ENCODE peak calls at places on chromosomes 3 and 15, in four cellular contexts. One of them, this sample, is unnamed.

GRCh38 chr3:102791641-102792589 is 357.1 kb downstream of the ZPLD1 start:
- DNase-seq in left lung: no peak
- DNase-seq in uterus: no peak
- DNase-seq in thoracic aorta: no peak
- DNase-seq in this sample: no peak

GRCh38 chr3:22496641-22497040 is 706.5 kb upstream of the UBE2E2 start:
- DNase-seq in uterus: no peak
- DNase-seq in left lung: no peak
- DNase-seq in thoracic aorta: no peak
- DNase-seq in this sample: no peak

GRCh38 chr3:32703491-32703968 is 18.5 kb downstream of the CNOT10 start:
- DNase-seq in uterus: no peak
- DNase-seq in left lung: no peak
- DNase-seq in thoracic aorta: no peak
- DNase-seq in this sample: no peak

GRCh38 chr15:82952156-82953081 is at the start of gene HOMER2:
- DNase-seq in thoracic aorta: no peak
- DNase-seq in left lung: no peak
- DNase-seq in uterus: no peak
- DNase-seq in this sample: peak; percentile 42

GRCh38 chr3:159187706-159188105 is 385.9 kb downstream of the MFSD1 start:
- DNase-seq in uterus: no peak
- DNase-seq in thoracic aorta: no peak
- DNase-seq in left lung: no peak
- DNase-seq in this sample: no peak

GRCh38 chr3:188465311-188465710 is 311.4 kb downstream of the LPP start:
- DNase-seq in thoracic aorta: no peak
- DNase-seq in uterus: no peak
- DNase-seq in left lung: no peak
- DNase-seq in this sample: no peak

GRCh38 chr15:85810075-85810474 is 15.3 kb upstream of the KLHL25 start:
- DNase-seq in left lung: no peak
- DNase-seq in thoracic aorta: no peak
- DNase-seq in uterus: no peak
- DNase-seq in this sample: no peak

GRCh38 chr3:169945313-169945712 is 21.3 kb upstream of the SEC62 start:
- DNase-seq in left lung: peak; percentile 80
- DNase-seq in thoracic aorta: no peak
- DNase-seq in uterus: no peak
- DNase-seq in this sample: no peak

GRCh38 chr15:66588537-66588936 is 22.7 kb upstream of the LCTL start:
- DNase-seq in uterus: no peak
- DNase-seq in thoracic aorta: no peak
- DNase-seq in left lung: no peak
- DNase-seq in this sample: no peak

GRCh38 chr15:64288999-64289398 is 67.0 kb downstream of the CSNK1G1 start:
- DNase-seq in left lung: peak; percentile 64
- DNase-seq in thoracic aorta: no peak
- DNase-seq in uterus: no peak
- DNase-seq in this sample: no peak

GRCh38 chr3:138062626-138063025 is 52.7 kb downstream of the CLDN18 start:
- DNase-seq in left lung: no peak
- DNase-seq in uterus: no peak
- DNase-seq in thoracic aorta: no peak
- DNase-seq in this sample: no peak

GRCh38 chr3:173588547-173588946 is 191.0 kb downstream of the NLGN1 start:
- DNase-seq in uterus: no peak
- DNase-seq in thoracic aorta: no peak
- DNase-seq in left lung: no peak
- DNase-seq in this sample: no peak

GRCh38 chr3:128878556-128879124 is 780 bp upstream of the ACAD9 start:
- DNase-seq in thoracic aorta: no peak
- DNase-seq in left lung: no peak
- DNase-seq in uterus: no peak
- DNase-seq in this sample: peak; percentile 57

GRCh38 chr3:193943200-193943599 is 192.7 kb upstream of the HES1 start:
- DNase-seq in left lung: no peak
- DNase-seq in thoracic aorta: no peak
- DNase-seq in uterus: no peak
- DNase-seq in this sample: no peak

GRCh38 chr3:50961361-50961760 is 286.6 kb downstream of the DOCK3 start:
- DNase-seq in uterus: no peak
- DNase-seq in thoracic aorta: no peak
- DNase-seq in left lung: no peak
- DNase-seq in this sample: no peak

GRCh38 chr3:101203411-101203810 is 117.0 kb downstream of the IMPG2 start:
- DNase-seq in uterus: no peak
- DNase-seq in thoracic aorta: no peak
- DNase-seq in left lung: no peak
- DNase-seq in this sample: no peak

GRCh38 chr3:124701687-124702086 is 28.6 kb upstream of the UMPS start:
- DNase-seq in left lung: no peak
- DNase-seq in uterus: no peak
- DNase-seq in thoracic aorta: no peak
- DNase-seq in this sample: no peak

GRCh38 chr3:67790043-67790442 is 135.6 kb upstream of the SUCLG2 start:
- DNase-seq in uterus: no peak
- DNase-seq in left lung: no peak
- DNase-seq in thoracic aorta: no peak
- DNase-seq in this sample: peak; percentile 3

GRCh38 chr15:90698629-90699028 is 18.5 kb upstream of the BLM start:
- DNase-seq in left lung: no peak
- DNase-seq in thoracic aorta: no peak
- DNase-seq in uterus: no peak
- DNase-seq in this sample: no peak

GRCh38 chr3:153210116-153210515 is 48.1 kb downstream of the RAP2B start:
- DNase-seq in thoracic aorta: no peak
- DNase-seq in left lung: no peak
- DNase-seq in uterus: no peak
- DNase-seq in this sample: no peak

GRCh38 chr3:4841783-4842440 is 137.3 kb upstream of the BHLHE40 start:
- DNase-seq in uterus: no peak
- DNase-seq in left lung: no peak
- DNase-seq in thoracic aorta: no peak
- DNase-seq in this sample: no peak
- H3K27ac ChIP-seq in uterus: no peak overlapping the region
- H3K27ac ChIP-seq in left lung: no peak overlapping the region
- H3K27ac ChIP-seq in thoracic aorta: no peak overlapping the region
- H3K27ac ChIP-seq in this sample: no peak overlapping the region

GRCh38 chr3:52450489-52451236 is 3.2 kb downstream of the TNNC1 start:
- DNase-seq in uterus: no peak
- DNase-seq in left lung: no peak
- DNase-seq in thoracic aorta: no peak
- DNase-seq in this sample: no peak

GRCh38 chr3:52446042-52446441 is 1.1 kb upstream of the SEMA3G start:
- DNase-seq in thoracic aorta: no peak
- DNase-seq in left lung: no peak
- DNase-seq in uterus: no peak
- DNase-seq in this sample: no peak

GRCh38 chr3:52444860-52445793 is at the start of gene SEMA3G:
- DNase-seq in left lung: peak; percentile 79
- DNase-seq in thoracic aorta: peak; percentile 44
- DNase-seq in uterus: no peak
- DNase-seq in this sample: peak; percentile 25

GRCh38 chr3:52446631-52447511 is 2.0 kb upstream of the SEMA3G start:
- DNase-seq in thoracic aorta: no peak
- DNase-seq in left lung: no peak
- DNase-seq in uterus: peak; percentile 64
- DNase-seq in this sample: peak; percentile 48

DNA sequence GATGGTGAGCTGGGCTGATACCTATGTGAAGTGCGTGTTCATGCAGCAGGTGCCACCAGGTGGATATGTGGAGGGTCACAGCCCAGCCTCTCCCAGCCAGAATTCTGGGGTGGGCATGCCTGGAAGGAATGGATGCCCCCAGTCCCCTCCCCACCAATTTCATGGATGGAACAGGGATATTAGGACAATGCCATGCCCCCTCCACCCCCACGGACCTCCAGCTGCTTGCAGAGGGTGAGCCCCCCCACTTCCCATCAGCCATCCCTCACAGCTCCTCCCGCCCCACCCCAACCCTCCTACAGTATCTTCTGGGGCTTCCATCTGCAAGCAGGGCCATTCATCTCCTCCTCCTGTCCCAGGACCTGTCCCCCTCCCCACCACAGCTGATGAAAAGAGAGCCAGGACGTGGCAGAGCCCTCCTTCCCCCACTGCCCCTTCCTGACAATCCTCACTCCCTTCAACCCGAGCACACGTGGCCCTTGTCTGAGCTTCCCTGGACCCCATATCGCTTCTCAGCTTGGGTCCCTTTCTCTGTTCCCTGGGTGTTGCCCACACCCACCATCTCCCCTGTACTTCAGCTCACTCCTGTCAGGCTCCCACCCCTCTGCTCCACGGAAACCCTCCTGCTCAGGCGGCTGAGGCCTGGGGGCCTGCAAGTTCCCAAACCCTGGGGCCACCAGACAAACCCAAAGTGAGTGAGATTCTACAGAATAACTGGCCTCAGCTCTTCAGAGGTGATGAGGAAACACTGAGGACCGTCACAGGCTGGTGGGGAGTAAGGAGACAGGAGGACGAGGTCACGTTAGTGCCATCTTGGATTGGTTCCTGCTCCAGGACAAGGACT is 2.8 kb upstream of the SEMA3G start:
- DNase-seq in left lung: no peak
- DNase-seq in thoracic aorta: no peak
- DNase-seq in uterus: no peak
- DNase-seq in this sample: no peak
- H3K27ac ChIP-seq in left lung: no peak overlapping the region
- H3K27ac ChIP-seq in thoracic aorta: no peak overlapping the region
- H3K27ac ChIP-seq in uterus: no peak overlapping the region
- H3K27ac ChIP-seq in this sample: no peak overlapping the region

GRCh38 chr15:70761931-70762468 is 1.4 kb downstream of the UACA start:
- DNase-seq in thoracic aorta: no peak
- DNase-seq in uterus: no peak
- DNase-seq in left lung: no peak
- DNase-seq in this sample: no peak

GRCh38 chr15:70763120-70763949 is at the start of gene UACA:
- DNase-seq in uterus: peak; percentile 98
- DNase-seq in thoracic aorta: peak; percentile 87
- DNase-seq in left lung: peak; percentile 91
- DNase-seq in this sample: peak; percentile 99

GRCh38 chr15:70762469-70763119 is 764 bp downstream of the UACA start:
- DNase-seq in thoracic aorta: no peak
- DNase-seq in uterus: peak; percentile 42
- DNase-seq in left lung: no peak
- DNase-seq in this sample: peak; percentile 58

GRCh38 chr15:70765504-70766281 is 2.3 kb upstream of the UACA start:
- DNase-seq in left lung: no peak
- DNase-seq in thoracic aorta: no peak
- DNase-seq in uterus: no peak
- DNase-seq in this sample: no peak

GRCh38 chr15:70763950-70764730 is 782 bp upstream of the UACA start:
- DNase-seq in uterus: no peak
- DNase-seq in thoracic aorta: no peak
- DNase-seq in left lung: no peak
- DNase-seq in this sample: no peak
- H3K27ac ChIP-seq in uterus: peak overlapping the region; percentile 93
- H3K27ac ChIP-seq in thoracic aorta: peak overlapping the region; percentile 93
- H3K27ac ChIP-seq in left lung: peak overlapping the region; percentile 93
- H3K27ac ChIP-seq in this sample: peak overlapping the region; percentile 99

GRCh38 chr3:177418787-177419186 is 221.5 kb upstream of the TBL1XR1 start:
- DNase-seq in left lung: no peak
- DNase-seq in thoracic aorta: no peak
- DNase-seq in uterus: no peak
- DNase-seq in this sample: no peak

GRCh38 chr3:177419904-177420601 is 222.8 kb upstream of the TBL1XR1 start:
- DNase-seq in thoracic aorta: no peak
- DNase-seq in left lung: no peak
- DNase-seq in uterus: peak; percentile 32
- DNase-seq in this sample: no peak

GRCh38 chr3:177424541-177424940 is 227.3 kb upstream of the TBL1XR1 start:
- DNase-seq in uterus: no peak
- DNase-seq in left lung: no peak
- DNase-seq in thoracic aorta: no peak
- DNase-seq in this sample: no peak

GRCh38 chr3:177420643-177421042 is 223.4 kb upstream of the TBL1XR1 start:
- DNase-seq in uterus: peak; percentile 27
- DNase-seq in left lung: no peak
- DNase-seq in thoracic aorta: no peak
- DNase-seq in this sample: no peak

GRCh38 chr3:177421176-177421782 is 224.0 kb upstream of the TBL1XR1 start:
- DNase-seq in left lung: no peak
- DNase-seq in uterus: peak; percentile 40
- DNase-seq in thoracic aorta: no peak
- DNase-seq in this sample: no peak
- H3K27ac ChIP-seq in left lung: no peak overlapping the region
- H3K27ac ChIP-seq in uterus: peak overlapping the region; percentile 72
- H3K27ac ChIP-seq in thoracic aorta: no peak overlapping the region
- H3K27ac ChIP-seq in this sample: no peak overlapping the region

DNA sequence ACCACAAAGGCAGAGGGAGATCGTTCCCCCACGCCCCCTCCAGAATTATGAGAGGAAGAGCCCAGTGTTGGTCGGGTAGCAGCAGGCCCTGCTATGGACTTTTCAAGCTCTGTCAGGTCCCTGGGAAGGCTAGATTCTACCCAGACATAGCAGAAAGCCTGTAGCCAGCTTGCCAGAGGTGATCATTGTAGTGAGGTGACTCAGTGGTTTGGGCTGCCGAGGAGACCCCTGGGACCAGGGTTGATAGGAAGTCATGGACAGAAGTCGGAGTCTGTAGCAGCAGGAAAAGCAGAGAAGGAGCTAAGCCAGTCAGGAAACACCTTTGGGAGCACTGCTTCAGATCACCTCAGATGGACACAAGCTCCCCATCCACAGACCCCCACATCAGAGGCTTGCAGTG is 67.7 kb downstream of the CCNL1 start:
- DNase-seq in thoracic aorta: no peak
- DNase-seq in uterus: no peak
- DNase-seq in left lung: no peak
- DNase-seq in this sample: no peak
- H3K27ac ChIP-seq in thoracic aorta: peak overlapping the region; percentile 32
- H3K27ac ChIP-seq in uterus: no peak overlapping the region
- H3K27ac ChIP-seq in left lung: no peak overlapping the region
- H3K27ac ChIP-seq in this sample: no peak overlapping the region

This sample was measured in RWPE1.